ENCODE peak calls at places on chromosomes 1 and 21, in six cellular contexts. Z is HTR-8/SVneo, D is AML-193, N is NCI-H1092 treated with DMSO at 0.1 percent for 48 hours, B is M059J, A is epithelial cell of esophagus. P is an unnamed sample.

GRCh38 chr1:30409476-30410152 is 313.8 kb downstream of the MATN1 start:
- DNase-seq in Z (no peak), D (no peak), N (no peak), B (peak; percentile 62), A (no peak), P (no peak)

GRCh38 chr1:12102066-12102465 is 39.0 kb downstream of the TNFRSF8 start:
- DNase-seq in Z (no peak), D (no peak), N (no peak), B (no peak), A (no peak), P (no peak)

GRCh38 chr21:35597750-35598339 is 462.5 kb downstream of the SETD4 start:
- DNase-seq in Z (no peak), D (no peak), N (no peak), B (no peak), A (no peak), P (no peak)

GRCh38 chr1:172443666-172444453 is at the start of gene PIGC:
- DNase-seq in Z (peak; percentile 94), D (peak; percentile 89), N (peak; percentile 92), B (peak; percentile 85), A (peak; percentile 87), P (peak; percentile 93)

GRCh38 chr21:38597436-38597835 is 99.2 kb upstream of the ERG start:
- DNase-seq in Z (no peak), D (no peak), N (no peak), B (peak; percentile 35), A (peak; percentile 41), P (no peak)

GRCh38 chr1:41898191-41898713 is 20.5 kb downstream of the HIVEP3 start:
- DNase-seq in Z (no peak), D (no peak), N (no peak), B (peak; percentile 65), A (peak; percentile 46), P (peak; percentile 22)

GRCh38 chr1:43067856-43068751 is 104.0 kb downstream of the EBNA1BP2 start:
- DNase-seq in Z (no peak), D (no peak), N (no peak), B (no peak), A (no peak), P (peak; percentile 50)

GRCh38 chr1:61097326-61097725 is 15.0 kb downstream of the NFIA start:
- DNase-seq in Z (no peak), D (no peak), N (no peak), B (peak; percentile 31), A (peak; percentile 80), P (no peak)

GRCh38 chr1:48810740-48811139 is 34.0 kb upstream of the BEND5 start:
- DNase-seq in Z (no peak), D (no peak), N (no peak), B (no peak), A (no peak), P (peak; percentile 71)

GRCh38 chr21:44555200-44555875 is 3.3 kb downstream of the KRTAP10-3 start:
- DNase-seq in Z (no peak), D (no peak), N (no peak), B (no peak), A (no peak), P (no peak)

GRCh38 chr1:202643397-202644218 is 66.6 kb downstream of the SYT2 start:
- DNase-seq in Z (no peak), D (no peak), N (peak; percentile 49), B (no peak), A (no peak), P (peak; percentile 52)

GRCh38 chr1:32062867-32063230 is 9.9 kb upstream of the TMEM39B start:
- DNase-seq in Z (no peak), D (no peak), N (no peak), B (peak; percentile 72), A (no peak), P (no peak)

GRCh38 chr1:183070923-183071618 is 47.9 kb downstream of the LAMC1 start:
- DNase-seq in Z (no peak), D (no peak), N (no peak), B (peak; percentile 96), A (no peak), P (peak; percentile 59)

GRCh38 chr1:21623411-21623961 is 45.7 kb downstream of the RAP1GAP start:
- DNase-seq in Z (no peak), D (no peak), N (peak; percentile 83), B (no peak), A (peak; percentile 46), P (peak; percentile 93)

GRCh38 chr1:101846820-101847219 is 149.9 kb downstream of the OLFM3 start:
- DNase-seq in Z (no peak), D (no peak), N (no peak), B (no peak), A (peak; percentile 2), P (peak; percentile 80)

GRCh38 chr1:224438989-224439388 is 4.4 kb upstream of the WDR26 start:
- DNase-seq in Z (no peak), D (no peak), N (no peak), B (no peak), A (peak; percentile 12), P (no peak)

GRCh38 chr1:99447716-99448115 is 183.4 kb downstream of the PLPPR4 start:
- DNase-seq in Z (no peak), D (no peak), N (no peak), B (peak; percentile 29), A (no peak), P (peak; percentile 50)

GRCh38 chr21:38088916-38089762 is 167.7 kb upstream of the KCNJ15 start:
- DNase-seq in Z (no peak), D (no peak), N (no peak), B (no peak), A (no peak), P (no peak)

GRCh38 chr21:42392731-42393442 is 3.0 kb downstream of the TMPRSS3 start:
- DNase-seq in Z (no peak), D (no peak), N (no peak), B (no peak), A (peak; percentile 26), P (no peak)

GRCh38 chr1:10714337-10715114 is 81.9 kb downstream of the CASZ1 start:
- DNase-seq in Z (no peak), D (no peak), N (peak; percentile 19), B (peak; percentile 35), A (no peak), P (no peak)

GRCh38 chr1:234698624-234699023 is 88.6 kb upstream of the IRF2BP2 start:
- DNase-seq in Z (no peak), D (no peak), N (no peak), B (no peak), A (no peak), P (no peak)

GRCh38 chr1:178060789-178061556 is 32.9 kb upstream of the RASAL2 start:
- DNase-seq in Z (peak; percentile 42), D (no peak), N (no peak), B (peak; percentile 87), A (peak; percentile 92), P (peak; percentile 18)

GRCh38 chr1:184563308-184563707 is 176.5 kb downstream of the C1orf21 start:
- DNase-seq in Z (peak; percentile 8), D (peak; percentile 47), N (peak; percentile 59), B (peak; percentile 40), A (peak; percentile 33), P (peak; percentile 56)

GRCh38 chr1:167237000-167237399 is 16.3 kb downstream of the POU2F1 start:
- DNase-seq in Z (no peak), D (no peak), N (no peak), B (no peak), A (no peak), P (no peak)

GRCh38 chr1:160858127-160858909 is 4.4 kb downstream of the CD244 start:
- DNase-seq in Z (no peak), D (no peak), N (no peak), B (no peak), A (peak; percentile 18), P (no peak)

GRCh38 chr1:48493970-48494769 is 22.2 kb upstream of the SPATA6 start:
- DNase-seq in Z (no peak), D (no peak), N (no peak), B (peak; percentile 52), A (peak; percentile 24), P (peak; percentile 45)

GRCh38 chr1:214551436-214552173 is at the start of gene PTPN14:
- DNase-seq in Z (peak; percentile 89), D (peak; percentile 45), N (peak; percentile 26), B (peak; percentile 97), A (peak; percentile 95), P (peak; percentile 83)

P was measured in NCI-H69.